ENCODE peak calls at places on chromosomes 6 and 20, in seven cellular contexts. One of them, this sample, is unnamed.

GRCh38 chr6:35601331-35602132 is 87.2 kb downstream of the FKBP5 start:
- DNase-seq in hippocampal formation: peak
- DNase-seq in iris pigment epithelial cell: peak
- DNase-seq in KG1: no peak
- DNase-seq in D341Med: peak
- DNase-seq in memory B cell: no peak
- DNase-seq in amniotic stem cell: no peak
- DNase-seq in this sample: peak

GRCh38 chr6:4167833-4168232 is 32.5 kb upstream of the ECI2 start:
- DNase-seq in hippocampal formation: no peak
- DNase-seq in iris pigment epithelial cell: no peak
- DNase-seq in KG1: no peak
- DNase-seq in D341Med: no peak
- DNase-seq in memory B cell: no peak
- DNase-seq in amniotic stem cell: no peak
- DNase-seq in this sample: no peak

GRCh38 chr6:107819976-107820551 is 4.0 kb downstream of the SCML4 start:
- DNase-seq in hippocampal formation: no peak
- DNase-seq in iris pigment epithelial cell: no peak
- DNase-seq in KG1: no peak
- DNase-seq in D341Med: no peak
- DNase-seq in memory B cell: no peak
- DNase-seq in amniotic stem cell: no peak
- DNase-seq in this sample: peak

GRCh38 chr20:51220293-51220706 is 197.4 kb upstream of the KCNG1 start:
- DNase-seq in hippocampal formation: no peak
- DNase-seq in iris pigment epithelial cell: no peak
- DNase-seq in KG1: no peak
- DNase-seq in D341Med: peak
- DNase-seq in memory B cell: no peak
- DNase-seq in amniotic stem cell: no peak
- DNase-seq in this sample: peak

GRCh38 chr20:59003836-59004492 is 3.1 kb downstream of the CTSZ start:
- DNase-seq in hippocampal formation: no peak
- DNase-seq in iris pigment epithelial cell: no peak
- DNase-seq in KG1: no peak
- DNase-seq in D341Med: no peak
- DNase-seq in memory B cell: no peak
- DNase-seq in amniotic stem cell: no peak
- DNase-seq in this sample: no peak

GRCh38 chr6:55450007-55450406 is 122.7 kb downstream of the GFRAL start:
- DNase-seq in hippocampal formation: no peak
- DNase-seq in iris pigment epithelial cell: peak
- DNase-seq in KG1: no peak
- DNase-seq in D341Med: no peak
- DNase-seq in memory B cell: no peak
- DNase-seq in amniotic stem cell: no peak
- DNase-seq in this sample: no peak

GRCh38 chr20:13772529-13772928 is 12.2 kb downstream of the ESF1 start:
- DNase-seq in hippocampal formation: no peak
- DNase-seq in iris pigment epithelial cell: peak
- DNase-seq in KG1: no peak
- DNase-seq in D341Med: no peak
- DNase-seq in memory B cell: no peak
- DNase-seq in amniotic stem cell: no peak
- DNase-seq in this sample: no peak

GRCh38 chr6:79048611-79049010 is 29.4 kb downstream of the PHIP start:
- DNase-seq in hippocampal formation: no peak
- DNase-seq in iris pigment epithelial cell: peak
- DNase-seq in KG1: no peak
- DNase-seq in D341Med: peak
- DNase-seq in memory B cell: no peak
- DNase-seq in amniotic stem cell: no peak
- DNase-seq in this sample: no peak

GRCh38 chr20:63118786-63119450 is 97.0 kb downstream of the YTHDF1 start:
- DNase-seq in hippocampal formation: no peak
- DNase-seq in iris pigment epithelial cell: no peak
- DNase-seq in KG1: no peak
- DNase-seq in D341Med: peak
- DNase-seq in memory B cell: no peak
- DNase-seq in amniotic stem cell: no peak
- DNase-seq in this sample: no peak

GRCh38 chr6:140537834-140538680 is 1163.6 kb upstream of the CITED2 start:
- DNase-seq in hippocampal formation: peak
- DNase-seq in iris pigment epithelial cell: peak
- DNase-seq in KG1: no peak
- DNase-seq in D341Med: no peak
- DNase-seq in memory B cell: no peak
- DNase-seq in amniotic stem cell: peak
- DNase-seq in this sample: no peak

GRCh38 chr6:56072856-56073255 is 174.5 kb downstream of the COL21A1 start:
- DNase-seq in hippocampal formation: no peak
- DNase-seq in iris pigment epithelial cell: peak
- DNase-seq in KG1: no peak
- DNase-seq in D341Med: no peak
- DNase-seq in memory B cell: no peak
- DNase-seq in amniotic stem cell: no peak
- DNase-seq in this sample: no peak

GRCh38 chr6:106439459-106439858 is 78.9 kb downstream of the CRYBG1 start:
- DNase-seq in hippocampal formation: no peak
- DNase-seq in iris pigment epithelial cell: peak
- DNase-seq in KG1: no peak
- DNase-seq in D341Med: no peak
- DNase-seq in memory B cell: no peak
- DNase-seq in amniotic stem cell: no peak
- DNase-seq in this sample: no peak

GRCh38 chr6:44189257-44189656 is 27.5 kb upstream of the MYMX start:
- DNase-seq in hippocampal formation: no peak
- DNase-seq in iris pigment epithelial cell: no peak
- DNase-seq in KG1: no peak
- DNase-seq in D341Med: no peak
- DNase-seq in memory B cell: no peak
- DNase-seq in amniotic stem cell: no peak
- DNase-seq in this sample: no peak

GRCh38 chr20:1180949-1181348 is 3.8 kb downstream of the TMEM74B start:
- DNase-seq in hippocampal formation: no peak
- DNase-seq in iris pigment epithelial cell: no peak
- DNase-seq in KG1: no peak
- DNase-seq in D341Med: no peak
- DNase-seq in memory B cell: no peak
- DNase-seq in amniotic stem cell: no peak
- DNase-seq in this sample: no peak

GRCh38 chr20:61422636-61423425 is 170.8 kb downstream of the CDH4 start:
- DNase-seq in hippocampal formation: no peak
- DNase-seq in iris pigment epithelial cell: no peak
- DNase-seq in KG1: no peak
- DNase-seq in D341Med: no peak
- DNase-seq in memory B cell: no peak
- DNase-seq in amniotic stem cell: no peak
- DNase-seq in this sample: no peak

GRCh38 chr6:154487367-154488275 is 22.9 kb downstream of the CNKSR3 start:
- DNase-seq in hippocampal formation: no peak
- DNase-seq in iris pigment epithelial cell: no peak
- DNase-seq in KG1: no peak
- DNase-seq in D341Med: no peak
- DNase-seq in memory B cell: no peak
- DNase-seq in amniotic stem cell: no peak
- DNase-seq in this sample: no peak

GRCh38 chr6:90619221-90619620 is 32.3 kb upstream of the MAP3K7 start:
- DNase-seq in hippocampal formation: no peak
- DNase-seq in iris pigment epithelial cell: no peak
- DNase-seq in KG1: no peak
- DNase-seq in D341Med: no peak
- DNase-seq in memory B cell: no peak
- DNase-seq in amniotic stem cell: no peak
- DNase-seq in this sample: no peak

GRCh38 chr6:29813809-29814208 is 13.8 kb upstream of the HLA-G start:
- DNase-seq in hippocampal formation: no peak
- DNase-seq in iris pigment epithelial cell: peak
- DNase-seq in KG1: no peak
- DNase-seq in D341Med: no peak
- DNase-seq in memory B cell: no peak
- DNase-seq in amniotic stem cell: no peak
- DNase-seq in this sample: no peak

GRCh38 chr6:158808918-158809678 is 10.1 kb downstream of the EZR start:
- DNase-seq in hippocampal formation: no peak
- DNase-seq in iris pigment epithelial cell: no peak
- DNase-seq in KG1: no peak
- DNase-seq in D341Med: no peak
- DNase-seq in memory B cell: peak
- DNase-seq in amniotic stem cell: no peak
- DNase-seq in this sample: no peak

GRCh38 chr20:10209091-10209490 is 9.5 kb upstream of the SNAP25 start:
- DNase-seq in hippocampal formation: no peak
- DNase-seq in iris pigment epithelial cell: no peak
- DNase-seq in KG1: no peak
- DNase-seq in D341Med: no peak
- DNase-seq in memory B cell: no peak
- DNase-seq in amniotic stem cell: no peak
- DNase-seq in this sample: no peak

GRCh38 chr6:12613819-12614218 is 102.7 kb upstream of the PHACTR1 start:
- DNase-seq in hippocampal formation: no peak
- DNase-seq in iris pigment epithelial cell: no peak
- DNase-seq in KG1: no peak
- DNase-seq in D341Med: no peak
- DNase-seq in memory B cell: no peak
- DNase-seq in amniotic stem cell: no peak
- DNase-seq in this sample: no peak

GRCh38 chr20:46027245-46027853 is 1.7 kb upstream of the SLC12A5 start:
- DNase-seq in hippocampal formation: no peak
- DNase-seq in iris pigment epithelial cell: peak
- DNase-seq in KG1: no peak
- DNase-seq in D341Med: no peak
- DNase-seq in memory B cell: no peak
- DNase-seq in amniotic stem cell: peak
- DNase-seq in this sample: no peak

GRCh38 chr6:44512868-44513641 is 125.5 kb downstream of the CDC5L start:
- DNase-seq in hippocampal formation: no peak
- DNase-seq in iris pigment epithelial cell: no peak
- DNase-seq in KG1: no peak
- DNase-seq in D341Med: no peak
- DNase-seq in memory B cell: no peak
- DNase-seq in amniotic stem cell: no peak
- DNase-seq in this sample: no peak

GRCh38 chr6:1390071-1390804 is 862 bp downstream of the FOXF2 start:
- DNase-seq in hippocampal formation: no peak
- DNase-seq in iris pigment epithelial cell: peak
- DNase-seq in KG1: no peak
- DNase-seq in D341Med: peak
- DNase-seq in memory B cell: no peak
- DNase-seq in amniotic stem cell: peak
- DNase-seq in this sample: no peak

GRCh38 chr6:121260651-121261102 is 73.6 kb downstream of the TBC1D32 start:
- DNase-seq in hippocampal formation: no peak
- DNase-seq in iris pigment epithelial cell: peak
- DNase-seq in KG1: no peak
- DNase-seq in D341Med: peak
- DNase-seq in memory B cell: no peak
- DNase-seq in amniotic stem cell: no peak
- DNase-seq in this sample: no peak

GRCh38 chr6:83708970-83709747 is at the start of gene SNAP91:
- DNase-seq in hippocampal formation: peak
- DNase-seq in iris pigment epithelial cell: peak
- DNase-seq in KG1: no peak
- DNase-seq in D341Med: peak
- DNase-seq in memory B cell: no peak
- DNase-seq in amniotic stem cell: no peak
- DNase-seq in this sample: no peak

GRCh38 chr6:47247227-47247797 is 62.4 kb downstream of the TNFRSF21 start:
- DNase-seq in hippocampal formation: no peak
- DNase-seq in iris pigment epithelial cell: peak
- DNase-seq in KG1: no peak
- DNase-seq in D341Med: no peak
- DNase-seq in memory B cell: no peak
- DNase-seq in amniotic stem cell: no peak
- DNase-seq in this sample: no peak

GRCh38 chr6:75208564-75209431 is 2.9 kb upstream of the COL12A1 start:
- DNase-seq in hippocampal formation: peak
- DNase-seq in iris pigment epithelial cell: peak
- DNase-seq in KG1: peak
- DNase-seq in D341Med: peak
- DNase-seq in memory B cell: peak
- DNase-seq in amniotic stem cell: peak
- DNase-seq in this sample: peak

GRCh38 chr20:24309596-24309995 is 159.8 kb upstream of the SYNDIG1 start:
- DNase-seq in hippocampal formation: no peak
- DNase-seq in iris pigment epithelial cell: peak
- DNase-seq in KG1: no peak
- DNase-seq in D341Med: no peak
- DNase-seq in memory B cell: no peak
- DNase-seq in amniotic stem cell: no peak
- DNase-seq in this sample: no peak

GRCh38 chr20:41927655-41928054 is 309.5 kb upstream of the CHD6 start:
- DNase-seq in hippocampal formation: no peak
- DNase-seq in iris pigment epithelial cell: no peak
- DNase-seq in KG1: no peak
- DNase-seq in D341Med: no peak
- DNase-seq in memory B cell: no peak
- DNase-seq in amniotic stem cell: no peak
- DNase-seq in this sample: no peak

GRCh38 chr6:140203611-140204553 is 829.4 kb upstream of the CITED2 start:
- DNase-seq in hippocampal formation: no peak
- DNase-seq in iris pigment epithelial cell: peak
- DNase-seq in KG1: no peak
- DNase-seq in D341Med: no peak
- DNase-seq in memory B cell: no peak
- DNase-seq in amniotic stem cell: peak
- DNase-seq in this sample: no peak

GRCh38 chr6:134368670-134369069 is 50.8 kb upstream of the SGK1 start:
- DNase-seq in hippocampal formation: no peak
- DNase-seq in iris pigment epithelial cell: no peak
- DNase-seq in KG1: no peak
- DNase-seq in D341Med: no peak
- DNase-seq in memory B cell: no peak
- DNase-seq in amniotic stem cell: no peak
- DNase-seq in this sample: no peak

GRCh38 chr6:131381694-131382093 is 191.3 kb upstream of the ARG1 start:
- DNase-seq in hippocampal formation: no peak
- DNase-seq in iris pigment epithelial cell: no peak
- DNase-seq in KG1: no peak
- DNase-seq in D341Med: no peak
- DNase-seq in memory B cell: no peak
- DNase-seq in amniotic stem cell: no peak
- DNase-seq in this sample: no peak